ENCODE peak calls at places on chromosomes 6 and 20, in six cellular contexts. One of them, this sample, is unnamed. For H3K4me1, the result is how much of the 10 kb centered on the place peaks cover.

GRCh38 chr6:125611573-125612399 is 137.6 kb upstream of the HEY2 start:
- ATAC-seq in K562: no peak
- ATAC-seq in HepG2: no peak
- ATAC-seq in GM12878: no peak
- ATAC-seq in upper lobe of left lung: no peak
- ATAC-seq in HCT116: no peak
- ATAC-seq in this sample: no peak

GRCh38 chr6:93675856-93676255 is 256.5 kb upstream of the EPHA7 start:
- ATAC-seq in HepG2: no peak
- ATAC-seq in K562: no peak
- ATAC-seq in HCT116: no peak
- ATAC-seq in upper lobe of left lung: no peak
- ATAC-seq in GM12878: no peak
- ATAC-seq in this sample: no peak

GRCh38 chr20:40635990-40636389 is 53.0 kb downstream of the MAFB start:
- ATAC-seq in K562: no peak
- ATAC-seq in GM12878: no peak
- ATAC-seq in upper lobe of left lung: peak
- ATAC-seq in HCT116: no peak
- ATAC-seq in HepG2: no peak
- ATAC-seq in this sample: no peak

GRCh38 chr20:24704899-24705298 is 235.5 kb downstream of the SYNDIG1 start:
- ATAC-seq in GM12878: no peak
- ATAC-seq in K562: no peak
- ATAC-seq in HCT116: no peak
- ATAC-seq in HepG2: no peak
- ATAC-seq in upper lobe of left lung: no peak
- ATAC-seq in this sample: no peak

GRCh38 chr6:147546501-147547368 is 38.2 kb downstream of the SAMD5 start:
- ATAC-seq in upper lobe of left lung: no peak
- ATAC-seq in HCT116: no peak
- ATAC-seq in GM12878: no peak
- ATAC-seq in HepG2: no peak
- ATAC-seq in K562: no peak
- ATAC-seq in this sample: no peak

GRCh38 chr6:42891199-42891722 is 11.8 kb downstream of the RPL7L1 start:
- ATAC-seq in K562: no peak
- ATAC-seq in HCT116: no peak
- ATAC-seq in HepG2: no peak
- ATAC-seq in upper lobe of left lung: no peak
- ATAC-seq in GM12878: no peak
- ATAC-seq in this sample: no peak

GRCh38 chr6:136959471-136959891 is 37.4 kb downstream of the SLC35D3 start:
- ATAC-seq in HCT116: no peak
- ATAC-seq in GM12878: no peak
- ATAC-seq in upper lobe of left lung: peak
- ATAC-seq in HepG2: peak
- ATAC-seq in K562: peak
- ATAC-seq in this sample: no peak

GRCh38 chr6:31712296-31712695 is 2.9 kb upstream of the LY6G6D start:
- ATAC-seq in HepG2: no peak
- ATAC-seq in GM12878: peak
- ATAC-seq in HCT116: peak
- ATAC-seq in upper lobe of left lung: peak
- ATAC-seq in K562: no peak
- ATAC-seq in this sample: no peak

GRCh38 chr6:20811112-20811746 is 277.0 kb downstream of the CDKAL1 start:
- ATAC-seq in K562: peak
- ATAC-seq in GM12878: no peak
- ATAC-seq in HCT116: peak
- ATAC-seq in HepG2: no peak
- ATAC-seq in upper lobe of left lung: peak
- ATAC-seq in this sample: no peak

GRCh38 chr6:109455502-109456282 is at the start of gene MICAL1:
- ATAC-seq in HepG2: peak
- ATAC-seq in GM12878: peak
- ATAC-seq in K562: peak
- ATAC-seq in upper lobe of left lung: peak
- ATAC-seq in HCT116: peak
- ATAC-seq in this sample: peak

GRCh38 chr20:325889-326644 is 715 bp downstream of the SOX12 start:
- ATAC-seq in HCT116: no peak
- ATAC-seq in upper lobe of left lung: peak
- ATAC-seq in HepG2: no peak
- ATAC-seq in GM12878: peak
- ATAC-seq in K562: peak
- ATAC-seq in this sample: peak
- H3K4me1 ChIP-seq in HCT116: half or more
- H3K4me1 ChIP-seq in upper lobe of left lung: under half
- H3K4me1 ChIP-seq in HepG2: under half
- H3K4me1 ChIP-seq in GM12878: under half
- H3K4me1 ChIP-seq in K562: under half
- H3K4me1 ChIP-seq in this sample: under half

GRCh38 chr6:85428486-85428885 is 21.4 kb upstream of the NT5E start:
- ATAC-seq in GM12878: no peak
- ATAC-seq in HCT116: no peak
- ATAC-seq in K562: no peak
- ATAC-seq in HepG2: no peak
- ATAC-seq in upper lobe of left lung: no peak
- ATAC-seq in this sample: no peak
- TF ChIP-seq POLR2A in GM12878: no peak
- TF ChIP-seq POLR2A in HCT116: no peak
- TF ChIP-seq POLR2A in K562: no peak
- TF ChIP-seq POLR2A in HepG2: no peak
- TF ChIP-seq POLR2A in upper lobe of left lung: no peak
- TF ChIP-seq POLR2A in this sample: no peak

GRCh38 chr6:162572240-162572639 is 155.3 kb downstream of the PRKN start:
- ATAC-seq in HepG2: no peak
- ATAC-seq in K562: no peak
- ATAC-seq in GM12878: no peak
- ATAC-seq in upper lobe of left lung: no peak
- ATAC-seq in HCT116: no peak
- ATAC-seq in this sample: no peak
- TF ChIP-seq POLR2AphosphoS5 in HepG2: no peak
- TF ChIP-seq POLR2AphosphoS5 in K562: no peak
- TF ChIP-seq POLR2AphosphoS5 in GM12878: no peak
- TF ChIP-seq POLR2AphosphoS5 in upper lobe of left lung: no peak
- TF ChIP-seq POLR2AphosphoS5 in HCT116: no peak
- TF ChIP-seq POLR2AphosphoS5 in this sample: no peak

GRCh38 chr6:98044791-98045190 is 761.8 kb upstream of the MMS22L start:
- ATAC-seq in HCT116: no peak
- ATAC-seq in GM12878: no peak
- ATAC-seq in K562: no peak
- ATAC-seq in upper lobe of left lung: no peak
- ATAC-seq in HepG2: no peak
- ATAC-seq in this sample: no peak
- H3K4me1 ChIP-seq in HCT116: under half
- H3K4me1 ChIP-seq in GM12878: under half
- H3K4me1 ChIP-seq in K562: under half
- H3K4me1 ChIP-seq in upper lobe of left lung: under half
- H3K4me1 ChIP-seq in HepG2: under half
- H3K4me1 ChIP-seq in this sample: under half

GRCh38 chr6:73143551-73143950 is 81.7 kb downstream of the KHDC1L start:
- ATAC-seq in K562: no peak
- ATAC-seq in HepG2: no peak
- ATAC-seq in upper lobe of left lung: no peak
- ATAC-seq in GM12878: no peak
- ATAC-seq in HCT116: no peak
- ATAC-seq in this sample: no peak
- TF ChIP-seq POLR2A in K562: no peak
- TF ChIP-seq POLR2A in HepG2: no peak
- TF ChIP-seq POLR2A in upper lobe of left lung: no peak
- TF ChIP-seq POLR2A in GM12878: no peak
- TF ChIP-seq POLR2A in HCT116: no peak
- TF ChIP-seq POLR2A in this sample: no peak